ENCODE peak calls at places on chromosomes 12 and 14, in four cellular contexts. One of them, this sample, is unnamed.

GRCh38 chr12:102483466-102483865 is 3.1 kb upstream of the IGF1 start:
- DNase-seq in MM.1S: peak; percentile 93
- DNase-seq in gastrocnemius medialis: no peak
- DNase-seq in HCT116: no peak
- DNase-seq in this sample: no peak

GRCh38 chr14:90510208-90510607 is 113.4 kb downstream of the CALM1 start:
- DNase-seq in MM.1S: no peak
- DNase-seq in gastrocnemius medialis: no peak
- DNase-seq in HCT116: no peak
- DNase-seq in this sample: no peak

GRCh38 chr14:70096866-70097265 is 91.9 kb downstream of the SLC8A3 start:
- DNase-seq in MM.1S: no peak
- DNase-seq in gastrocnemius medialis: no peak
- DNase-seq in HCT116: no peak
- DNase-seq in this sample: no peak

GRCh38 chr14:99715266-99716000 is 31.3 kb downstream of the CYP46A1 start:
- DNase-seq in MM.1S: no peak
- DNase-seq in gastrocnemius medialis: no peak
- DNase-seq in HCT116: no peak
- DNase-seq in this sample: no peak

GRCh38 chr14:102370305-102370809 is 7.6 kb downstream of the TECPR2 start:
- DNase-seq in MM.1S: no peak
- DNase-seq in gastrocnemius medialis: no peak
- DNase-seq in HCT116: no peak
- DNase-seq in this sample: no peak

GRCh38 chr12:54616933-54617535 is 17.7 kb downstream of the LACRT start:
- DNase-seq in MM.1S: no peak
- DNase-seq in gastrocnemius medialis: no peak
- DNase-seq in HCT116: no peak
- DNase-seq in this sample: no peak

GRCh38 chr12:91127751-91128150 is 16.5 kb upstream of the LUM start:
- DNase-seq in MM.1S: no peak
- DNase-seq in gastrocnemius medialis: no peak
- DNase-seq in HCT116: no peak
- DNase-seq in this sample: no peak

GRCh38 chr12:102960766-102961487 is 3.5 kb downstream of the ASCL1 start:
- DNase-seq in MM.1S: no peak
- DNase-seq in gastrocnemius medialis: no peak
- DNase-seq in HCT116: no peak
- DNase-seq in this sample: no peak

GRCh38 chr12:92141585-92142244 is 3.9 kb downstream of the BTG1 start:
- DNase-seq in MM.1S: peak; percentile 64
- DNase-seq in gastrocnemius medialis: no peak
- DNase-seq in HCT116: no peak
- DNase-seq in this sample: no peak

GRCh38 chr12:30965613-30965985 is 39.1 kb downstream of the TSPAN11 start:
- DNase-seq in MM.1S: no peak
- DNase-seq in gastrocnemius medialis: no peak
- DNase-seq in HCT116: peak; percentile 6
- DNase-seq in this sample: peak; percentile 6

GRCh38 chr12:54299515-54300266 is 1.1 kb downstream of the NFE2 start:
- DNase-seq in MM.1S: no peak
- DNase-seq in gastrocnemius medialis: no peak
- DNase-seq in HCT116: no peak
- DNase-seq in this sample: no peak

GRCh38 chr12:77099799-77100198 is 34.4 kb upstream of the E2F7 start:
- DNase-seq in MM.1S: no peak
- DNase-seq in gastrocnemius medialis: no peak
- DNase-seq in HCT116: no peak
- DNase-seq in this sample: no peak

GRCh38 chr12:1474059-1474537 is 120.3 kb downstream of the FBXL14 start:
- DNase-seq in MM.1S: no peak
- DNase-seq in gastrocnemius medialis: no peak
- DNase-seq in HCT116: peak; percentile 65
- DNase-seq in this sample: no peak

GRCh38 chr14:31166271-31166561 is 41.4 kb downstream of the HECTD1 start:
- DNase-seq in MM.1S: no peak
- DNase-seq in gastrocnemius medialis: no peak
- DNase-seq in HCT116: no peak
- DNase-seq in this sample: no peak

GRCh38 chr12:24948452-24948815 is 467 bp downstream of the BCAT1 start:
- DNase-seq in MM.1S: peak; percentile 49
- DNase-seq in gastrocnemius medialis: no peak
- DNase-seq in HCT116: no peak
- DNase-seq in this sample: no peak

GRCh38 chr12:9687228-9687627 is 17.7 kb downstream of the CLEC2D start:
- DNase-seq in MM.1S: no peak
- DNase-seq in gastrocnemius medialis: no peak
- DNase-seq in HCT116: peak; percentile 24
- DNase-seq in this sample: no peak

GRCh38 chr14:67722293-67722692 is 20.6 kb downstream of the RDH12 start:
- DNase-seq in MM.1S: no peak
- DNase-seq in gastrocnemius medialis: peak; percentile 43
- DNase-seq in HCT116: no peak
- DNase-seq in this sample: peak; percentile 55

DNA sequence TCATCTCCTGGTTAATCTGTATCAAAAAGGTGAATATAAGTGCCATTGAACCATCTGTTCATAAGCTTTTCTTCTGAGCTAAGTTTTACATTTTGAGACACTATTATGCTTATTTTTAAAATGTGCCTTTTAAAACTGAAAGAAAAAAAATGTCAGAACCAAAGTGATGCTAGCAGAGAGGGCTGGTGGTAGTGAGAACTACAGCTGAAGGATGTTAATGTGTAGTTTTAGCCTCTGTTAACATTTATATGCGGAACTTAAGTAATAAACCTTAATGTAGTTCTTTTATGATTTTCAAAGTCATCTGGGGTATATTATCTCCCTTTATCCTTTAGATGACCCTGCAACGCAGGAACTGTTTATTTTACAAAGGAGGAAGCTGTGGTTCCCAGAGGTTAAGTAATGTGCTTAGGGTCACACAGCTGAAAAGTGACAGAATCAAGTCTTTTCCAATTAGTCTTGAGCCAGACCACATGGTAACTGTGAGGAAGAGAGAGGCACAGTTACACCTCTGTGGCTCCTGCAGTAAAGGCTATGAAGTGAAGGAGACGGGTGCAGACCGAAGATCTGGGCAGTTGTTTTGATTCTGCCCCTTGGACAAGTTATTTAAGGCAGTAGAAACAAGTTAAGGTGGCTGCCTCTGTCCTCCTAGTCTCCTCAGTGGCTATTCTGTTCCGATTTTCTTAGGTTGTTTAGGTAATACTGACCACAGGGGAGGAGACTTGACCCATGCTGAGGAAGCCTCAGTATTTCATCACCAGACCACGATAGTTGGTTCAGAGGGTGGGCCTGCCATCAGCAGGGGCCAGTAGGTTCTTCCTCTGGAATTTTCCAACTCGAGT is 23.9 kb downstream of the GNG2 start:
- DNase-seq in MM.1S: no peak
- DNase-seq in gastrocnemius medialis: no peak
- DNase-seq in HCT116: no peak
- DNase-seq in this sample: no peak
- H3K4me1 ChIP-seq in MM.1S: no peaks in the 10 kb centered on the region
- H3K4me1 ChIP-seq in gastrocnemius medialis: no peaks in the 10 kb centered on the region
- H3K4me1 ChIP-seq in HCT116: no peaks in the 10 kb centered on the region
- H3K4me1 ChIP-seq in this sample: no peaks in the 10 kb centered on the region

DNA sequence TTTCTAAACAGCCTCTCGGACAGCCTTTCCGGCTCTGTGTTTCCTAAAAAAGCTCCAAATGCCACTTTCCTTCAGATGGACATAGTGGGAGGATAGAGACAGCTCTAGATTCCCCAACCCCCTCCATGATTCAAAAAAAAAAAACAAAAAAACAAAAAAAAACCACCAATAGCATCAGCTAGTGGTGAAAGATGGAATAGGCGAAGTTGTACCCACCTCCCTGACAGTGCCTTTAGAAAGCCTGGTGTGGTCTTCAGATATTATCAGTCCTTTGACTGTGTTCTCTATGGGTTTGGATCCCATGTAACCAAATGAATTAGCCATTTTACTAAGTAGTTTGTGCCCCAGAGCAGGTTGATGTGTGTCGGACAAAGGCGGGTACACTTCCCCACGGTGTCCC is 94.1 kb downstream of the PHETA1 start:
- DNase-seq in MM.1S: no peak
- DNase-seq in gastrocnemius medialis: no peak
- DNase-seq in HCT116: peak; percentile 15
- DNase-seq in this sample: no peak
- H3K4me1 ChIP-seq in MM.1S: no peaks in the 10 kb centered on the region
- H3K4me1 ChIP-seq in gastrocnemius medialis: no peaks in the 10 kb centered on the region
- H3K4me1 ChIP-seq in HCT116: peaks cover 7% of the 10 kb centered on the region
- H3K4me1 ChIP-seq in this sample: no peaks in the 10 kb centered on the region

GRCh38 chr12:63935361-63935760 is 90.9 kb downstream of the SRGAP1 start:
- DNase-seq in MM.1S: no peak
- DNase-seq in gastrocnemius medialis: no peak
- DNase-seq in HCT116: no peak
- DNase-seq in this sample: no peak

GRCh38 chr12:63928305-63928704 is 83.8 kb downstream of the SRGAP1 start:
- DNase-seq in MM.1S: no peak
- DNase-seq in gastrocnemius medialis: no peak
- DNase-seq in HCT116: no peak
- DNase-seq in this sample: no peak

GRCh38 chr12:63930971-63931370 is 86.5 kb downstream of the SRGAP1 start:
- DNase-seq in MM.1S: no peak
- DNase-seq in gastrocnemius medialis: no peak
- DNase-seq in HCT116: no peak
- DNase-seq in this sample: no peak

GRCh38 chr12:63929426-63929825 is 84.9 kb downstream of the SRGAP1 start:
- DNase-seq in MM.1S: no peak
- DNase-seq in gastrocnemius medialis: no peak
- DNase-seq in HCT116: no peak
- DNase-seq in this sample: no peak

DNA sequence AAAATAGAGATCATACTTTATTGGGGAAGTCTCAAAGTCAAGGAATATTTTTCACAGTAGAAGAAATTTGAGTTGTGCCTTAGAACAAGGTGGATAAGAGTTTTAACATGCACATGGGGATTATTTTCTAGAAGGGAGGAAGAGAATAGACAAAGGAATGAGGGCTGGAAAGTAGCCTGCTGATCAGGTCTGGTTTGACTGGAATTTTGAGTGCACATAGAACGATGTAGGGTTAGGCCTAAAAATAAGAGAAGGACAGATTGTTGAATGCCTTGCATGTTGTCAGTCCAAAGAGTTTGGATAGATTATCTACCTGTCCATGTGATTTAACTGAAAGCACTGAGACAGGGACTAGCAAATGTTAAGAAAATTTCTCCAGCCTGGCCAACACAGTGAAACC is 87.2 kb downstream of the SRGAP1 start:
- DNase-seq in MM.1S: no peak
- DNase-seq in gastrocnemius medialis: no peak
- DNase-seq in HCT116: no peak
- DNase-seq in this sample: no peak
- H3K4me1 ChIP-seq in MM.1S: no peaks in the 10 kb centered on the region
- H3K4me1 ChIP-seq in gastrocnemius medialis: no peaks in the 10 kb centered on the region
- H3K4me1 ChIP-seq in HCT116: no peaks in the 10 kb centered on the region
- H3K4me1 ChIP-seq in this sample: no peaks in the 10 kb centered on the region

DNA sequence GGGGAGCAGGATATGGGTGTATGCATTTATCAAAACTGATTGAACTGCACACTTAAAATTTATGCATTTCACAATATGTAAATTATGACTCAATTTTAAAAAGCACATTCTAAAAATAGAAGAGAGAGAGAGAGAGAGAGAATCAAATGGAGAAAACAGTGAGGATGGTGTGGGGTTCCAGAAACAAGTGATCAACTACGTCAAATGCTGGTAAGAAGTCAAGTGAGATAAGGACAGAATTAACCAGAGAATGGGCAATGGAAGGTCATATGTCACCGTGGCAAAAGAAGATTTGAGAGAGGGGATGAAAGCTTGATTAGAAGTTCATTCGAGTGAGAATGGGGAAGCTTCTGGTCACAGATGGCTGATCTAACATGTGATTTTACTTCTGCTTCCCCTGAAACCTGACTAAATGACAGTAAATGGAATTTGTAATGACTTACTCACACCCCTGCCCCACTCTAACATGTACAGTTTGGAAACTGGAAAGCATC is 276.4 kb upstream of the AMIGO2 start:
- DNase-seq in MM.1S: no peak
- DNase-seq in gastrocnemius medialis: no peak
- DNase-seq in HCT116: no peak
- DNase-seq in this sample: no peak
- H3K4me1 ChIP-seq in MM.1S: peaks cover 10% of the 10 kb centered on the region
- H3K4me1 ChIP-seq in gastrocnemius medialis: no peaks in the 10 kb centered on the region
- H3K4me1 ChIP-seq in HCT116: no peaks in the 10 kb centered on the region
- H3K4me1 ChIP-seq in this sample: no peaks in the 10 kb centered on the region

GRCh38 chr14:24303988-24304387 is 3.8 kb downstream of the CIDEB start:
- DNase-seq in MM.1S: no peak
- DNase-seq in gastrocnemius medialis: no peak
- DNase-seq in HCT116: no peak
- DNase-seq in this sample: no peak
- H3K4me1 ChIP-seq in MM.1S: peaks cover 5% of the 10 kb centered on the region
- H3K4me1 ChIP-seq in gastrocnemius medialis: peaks cover 17% of the 10 kb centered on the region
- H3K4me1 ChIP-seq in HCT116: peaks cover 14% of the 10 kb centered on the region
- H3K4me1 ChIP-seq in this sample: peaks cover 14% of the 10 kb centered on the region

GRCh38 chr12:47730341-47730744 is 5.1 kb upstream of the ENDOU start:
- DNase-seq in MM.1S: no peak
- DNase-seq in gastrocnemius medialis: peak; percentile 41
- DNase-seq in HCT116: no peak
- DNase-seq in this sample: peak; percentile 36
- H3K4me1 ChIP-seq in MM.1S: peaks cover 5% of the 10 kb centered on the region
- H3K4me1 ChIP-seq in gastrocnemius medialis: peaks cover 12% of the 10 kb centered on the region
- H3K4me1 ChIP-seq in HCT116: no peaks in the 10 kb centered on the region
- H3K4me1 ChIP-seq in this sample: peaks cover 19% of the 10 kb centered on the region

GRCh38 chr14:32620303-32620702 is 291.2 kb downstream of the AKAP6 start:
- DNase-seq in MM.1S: no peak
- DNase-seq in gastrocnemius medialis: no peak
- DNase-seq in HCT116: no peak
- DNase-seq in this sample: no peak
- H3K4me1 ChIP-seq in MM.1S: no peaks in the 10 kb centered on the region
- H3K4me1 ChIP-seq in gastrocnemius medialis: peaks cover 13% of the 10 kb centered on the region
- H3K4me1 ChIP-seq in HCT116: no peaks in the 10 kb centered on the region
- H3K4me1 ChIP-seq in this sample: peaks cover 16% of the 10 kb centered on the region

GRCh38 chr14:76918176-76918750 is 92.1 kb downstream of the LRRC74A start:
- DNase-seq in MM.1S: no peak
- DNase-seq in gastrocnemius medialis: peak; percentile 87
- DNase-seq in HCT116: no peak
- DNase-seq in this sample: peak; percentile 77
- H3K4me1 ChIP-seq in MM.1S: peaks cover 3% of the 10 kb centered on the region
- H3K4me1 ChIP-seq in gastrocnemius medialis: peaks cover 51% of the 10 kb centered on the region
- H3K4me1 ChIP-seq in HCT116: peaks cover 69% of the 10 kb centered on the region
- H3K4me1 ChIP-seq in this sample: peaks cover 53% of the 10 kb centered on the region

DNA sequence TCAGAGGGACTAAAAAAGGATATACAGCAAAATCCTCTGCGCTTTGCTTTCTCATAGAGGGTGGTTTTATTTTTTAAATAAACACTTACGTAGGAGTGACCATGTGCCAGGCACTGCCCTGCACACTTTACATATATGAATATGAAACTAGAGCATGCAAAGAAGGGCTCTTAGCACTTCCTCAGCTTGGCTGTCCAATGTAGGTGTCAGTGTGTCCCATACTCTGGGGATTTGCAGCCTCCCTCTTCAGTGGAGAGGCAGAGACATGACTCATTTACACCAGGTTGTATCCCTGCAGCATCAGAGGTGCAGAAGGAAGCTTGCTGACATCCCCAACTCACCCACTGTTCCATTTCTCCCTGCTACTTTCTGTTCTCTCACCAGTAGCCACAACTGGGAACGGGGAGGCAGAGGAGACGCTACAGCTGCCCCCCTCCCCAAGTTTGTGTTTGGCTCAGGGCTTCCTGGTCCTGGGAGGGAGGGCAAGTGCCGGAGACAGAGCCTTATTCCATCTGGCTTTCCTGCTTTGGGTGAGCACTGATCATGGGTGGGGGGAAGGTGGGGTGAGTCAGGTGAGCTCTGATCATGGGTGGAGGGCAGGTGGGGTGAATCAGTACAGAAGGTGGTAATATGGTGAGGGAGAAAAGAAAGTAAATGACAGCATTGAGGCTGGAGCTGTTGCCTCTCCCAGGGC is 4.9 kb upstream of the KRT5 start:
- DNase-seq in MM.1S: no peak
- DNase-seq in gastrocnemius medialis: no peak
- DNase-seq in HCT116: no peak
- DNase-seq in this sample: no peak
- H3K4me1 ChIP-seq in MM.1S: no peaks in the 10 kb centered on the region
- H3K4me1 ChIP-seq in gastrocnemius medialis: no peaks in the 10 kb centered on the region
- H3K4me1 ChIP-seq in HCT116: peaks cover 34% of the 10 kb centered on the region
- H3K4me1 ChIP-seq in this sample: no peaks in the 10 kb centered on the region

This sample was measured in psoas muscle.